ENCODE peak calls at places on chromosome 13, in five cellular contexts. C is activated CD8-positive, alpha-beta T cell treated with anti-CD3 and anti-CD28 coated beads, Interleukin-2, amount 10 ng/mL, durations not matched to agents 7 days and 5 days; T is left ventricle myocardium superior; K is activated T-cell treated with anti-CD3 and anti-CD28 coated beads, Interleukin-2, amount 50 U/mL, for 4 hours; Z is upper lobe of left lung. R is an unnamed sample.

GRCh38 chr13:39823063-39823713 is 167.7 kb downstream of the COG6 start:
- ATAC-seq in C (no peak), T (no peak), K (no peak), Z (no peak), R (no peak)

GRCh38 chr13:51501592-51502205 is 48.9 kb upstream of the INTS6 start:
- ATAC-seq in C (no peak), Z (no peak), K (peak; percentile 6), T (no peak), R (peak; percentile 25)

GRCh38 chr13:112768795-112769411 is 79.1 kb downstream of the ATP11A start:
- ATAC-seq in T (peak; percentile 82), C (no peak), Z (peak; percentile 74), K (peak; percentile 37), R (peak; percentile 37)

GRCh38 chr13:20197361-20197834 is 4.7 kb upstream of the GJB2 start:
- ATAC-seq in C (peak; percentile 47), K (no peak), T (peak; percentile 45), Z (no peak), R (no peak)

GRCh38 chr13:44649834-44650233 is 73.7 kb upstream of the TSC22D1 start:
- ATAC-seq in T (no peak), K (no peak), C (no peak), Z (no peak), R (no peak)

GRCh38 chr13:99374994-99375805 is 68.0 kb upstream of the GPR183 start:
- ATAC-seq in C (peak; percentile 37), K (peak; percentile 39), T (peak; percentile 31), Z (peak; percentile 58), R (peak; percentile 94)

GRCh38 chr13:97535619-97536018 is 101.7 kb downstream of the RAP2A start:
- ATAC-seq in C (no peak), Z (no peak), T (no peak), K (no peak), R (no peak)

GRCh38 chr13:42355118-42355840 is 83.3 kb downstream of the AKAP11 start:
- ATAC-seq in T (no peak), C (peak; percentile 85), Z (peak; percentile 42), K (peak; percentile 70), R (peak; percentile 27)

GRCh38 chr13:32472194-32472621 is 44.3 kb upstream of the N4BP2L1 start:
- ATAC-seq in K (no peak), T (no peak), C (no peak), Z (no peak), R (peak; percentile 48)

GRCh38 chr13:70844391-70845108 is 736.3 kb upstream of the KLHL1 start:
- ATAC-seq in C (no peak), Z (no peak), T (no peak), K (no peak), R (peak; percentile 8)

GRCh38 chr13:97254809-97255208 is 32.7 kb downstream of the MBNL2 start:
- ATAC-seq in K (no peak), C (no peak), Z (no peak), T (no peak), R (no peak)

GRCh38 chr13:30752991-30753616 is 17.8 kb downstream of the ALOX5AP start:
- ATAC-seq in C (no peak), K (no peak), Z (no peak), T (peak; percentile 51), R (no peak)

GRCh38 chr13:91318886-91319285 is 28.6 kb upstream of the MIR17HG start:
- ATAC-seq in Z (no peak), T (no peak), K (no peak), C (no peak), R (no peak)

GRCh38 chr13:109569938-109570711 is 216.3 kb downstream of the IRS2 start:
- ATAC-seq in K (peak; percentile 66), T (no peak), C (peak; percentile 99), Z (no peak), R (no peak)

GRCh38 chr13:36214163-36214921 is at the start of gene SOHLH2:
- ATAC-seq in T (no peak), Z (peak; percentile 31), C (no peak), K (no peak), R (no peak)

GRCh38 chr13:111115841-111116500 is 861 bp downstream of the ARHGEF7 start:
- ATAC-seq in Z (no peak), T (peak; percentile 81), K (no peak), C (no peak), R (no peak)

GRCh38 chr13:114039471-114040141 is 65.7 kb upstream of the C13orf46 start:
- ATAC-seq in T (no peak), K (no peak), C (no peak), Z (no peak), R (no peak)

GRCh38 chr13:32594339-32594738 is 8.1 kb downstream of the PDS5B start:
- ATAC-seq in C (no peak), Z (no peak), K (no peak), T (no peak), R (no peak)

GRCh38 chr13:51673165-51673564 is 88.9 kb downstream of the WDFY2 start:
- ATAC-seq in Z (no peak), C (no peak), T (no peak), K (no peak), R (no peak)

GRCh38 chr13:110300090-110300815 is 6.7 kb downstream of the COL4A1 start:
- ATAC-seq in K (no peak), T (no peak), Z (no peak), C (no peak), R (no peak)

GRCh38 chr13:74132152-74132767 is 1.9 kb downstream of the KLF12 start:
- ATAC-seq in C (no peak), Z (no peak), K (no peak), T (no peak), R (no peak)

GRCh38 chr13:46783504-46783903 is 13.5 kb downstream of the ESD start:
- ATAC-seq in K (no peak), C (no peak), T (no peak), Z (no peak), R (no peak)

R was measured in stimulated activated memory B cell treated with anti-CD40 and anti-IgM and Interleukin-4, amounts not matched to agents 10 μg/mL and 1 μg/mL and 100 μg/mL, for 72 hours.